ENCODE peak calls at places on chromosome 1, in four cellular contexts. L is NT2/D1, I is GM12878, Y is H1. V is an unnamed sample.

GRCh38 chr1:112312315-112312714 is 83.7 kb upstream of the CTTNBP2NL start:
- DNase-seq in L (no peak), Y (no peak), I (no peak), V (no peak)

GRCh38 chr1:156056326-156056849 is 1.8 kb downstream of the LAMTOR2 start:
- DNase-seq in L (no peak), I (no peak), Y (no peak), V (no peak)

GRCh38 chr1:40394456-40395172 is 21.1 kb downstream of the SMAP2 start:
- DNase-seq in I (no peak), L (no peak), Y (no peak), V (no peak)

GRCh38 chr1:172770081-172770480 is 111.2 kb downstream of the FASLG start:
- DNase-seq in Y (no peak), L (no peak), I (no peak), V (no peak)

GRCh38 chr1:220999872-221000863 is 120.9 kb downstream of the HLX start:
- DNase-seq in Y (no peak), I (no peak), L (no peak), V (no peak)

GRCh38 chr1:43879996-43880395 is 53.6 kb upstream of the ARTN start:
- DNase-seq in I (no peak), L (no peak), Y (no peak), V (no peak)

GRCh38 chr1:197199923-197200467 is 53.5 kb upstream of the ASPM start:
- DNase-seq in I (no peak), Y (no peak), L (no peak), V (no peak)

GRCh38 chr1:115255154-115255553 is 82.9 kb downstream of the NGF start:
- DNase-seq in I (no peak), L (no peak), Y (no peak), V (no peak)

DNA sequence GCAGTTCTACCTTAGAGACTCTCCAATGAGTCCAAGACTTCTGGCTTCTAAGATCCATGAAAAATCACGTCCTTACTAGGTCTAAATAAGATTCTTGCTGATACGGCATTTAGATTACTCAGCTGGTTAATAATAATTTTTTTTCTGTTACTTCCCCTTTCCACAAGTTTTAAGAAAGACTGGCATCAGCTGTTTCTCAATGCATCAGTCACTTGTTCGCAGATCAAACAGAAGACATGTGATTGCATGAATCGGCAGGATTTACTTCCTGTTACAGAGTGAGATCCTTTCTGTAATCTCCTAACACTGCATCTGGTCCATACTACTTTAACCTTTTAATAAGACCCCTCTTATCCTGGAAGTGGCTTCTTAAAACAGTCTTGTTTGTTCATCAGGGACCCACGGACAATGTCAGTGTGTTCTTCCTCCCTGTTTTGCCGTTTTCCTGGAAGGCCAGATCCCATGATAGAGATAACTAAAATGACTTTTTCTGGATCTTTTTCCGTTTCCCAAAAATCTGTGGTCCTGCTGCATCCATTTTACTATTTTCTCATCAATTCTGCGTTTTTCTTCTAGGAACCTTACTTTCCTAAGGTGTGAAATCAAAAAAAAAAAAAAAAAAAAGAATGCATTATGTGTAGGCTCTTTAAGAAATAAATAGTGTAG is 6.1 kb downstream of the NPL start:
- DNase-seq in Y (no peak), I (no peak), L (no peak), V (no peak)
- TF ChIP-seq SUZ12 in Y (no peak), I (no peak), L (no peak), V (no peak)

DNA sequence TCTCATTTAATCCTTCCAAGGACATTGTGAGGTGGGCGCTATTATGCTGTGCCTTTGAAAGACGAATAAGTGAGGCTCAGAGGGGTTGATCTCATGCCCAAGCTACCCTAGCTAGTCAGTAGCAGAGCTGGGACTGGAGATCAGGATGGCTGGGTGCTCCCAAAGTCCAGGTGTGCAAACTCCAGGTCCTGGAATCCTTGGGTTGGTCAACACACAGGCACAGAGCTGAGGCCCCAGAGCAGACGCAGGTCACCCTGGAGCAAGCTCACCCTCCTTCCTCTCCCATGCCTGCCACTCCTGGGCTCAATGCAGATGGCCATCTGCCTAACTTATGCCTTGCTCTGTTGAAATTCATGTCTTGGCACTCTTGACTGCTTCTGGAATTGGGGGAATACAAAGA is 587.2 kb downstream of the PTPRU start:
- DNase-seq in L (no peak), Y (no peak), I (no peak), V (no peak)
- TF ChIP-seq SUZ12 in L (no peak), Y (no peak), I (no peak), V (no peak)

GRCh38 chr1:222657899-222658298 is 40.0 kb downstream of the MIA3 start:
- DNase-seq in I (no peak), L (no peak), Y (no peak), V (no peak)
- TF ChIP-seq SUZ12 in I (no peak), L (no peak), Y (no peak), V (no peak)

DNA sequence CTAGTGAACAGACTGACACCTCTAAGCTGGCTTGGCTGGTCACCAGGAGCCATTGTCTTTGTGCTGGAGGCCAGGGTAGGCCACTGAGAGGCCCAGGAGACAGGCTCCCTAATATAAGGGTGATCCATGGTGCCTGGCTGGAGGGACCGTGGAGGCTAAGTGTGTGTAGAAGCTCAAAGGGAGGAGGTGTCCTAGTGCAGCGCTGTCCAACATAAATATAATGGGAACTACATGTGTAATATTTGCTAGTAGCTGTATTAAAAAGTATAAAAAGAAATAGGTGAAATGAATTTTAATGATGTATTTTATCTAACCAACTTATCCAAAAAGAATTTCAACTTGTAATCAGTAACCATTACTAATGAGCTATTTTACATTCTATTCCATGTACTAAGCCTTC is 35.0 kb downstream of the SOX13 start:
- DNase-seq in Y (no peak), I (no peak), L (no peak), V (no peak)
- TF ChIP-seq SUZ12 in Y (no peak), I (no peak), L (no peak), V (no peak)